ENCODE peak calls at places on chromosome 11, in eight cellular contexts. C is adrenal gland, H is AG10803, M is psoas muscle, J is mesendoderm, Y is mucosa of descending colon, Z is pancreas, N is NB4. G is an unnamed sample.

GRCh38 chr11:128622137-128622523 is 34.8 kb upstream of the ETS1 start:
- DNase-seq in C (peak), H (no peak), M (peak), J (peak), Y (no peak), Z (peak), N (no peak), G (no peak)

GRCh38 chr11:68843052-68843561 is 1.4 kb upstream of the CPT1A start:
- DNase-seq in C (peak), H (peak), M (no peak), J (no peak), Y (no peak), Z (no peak), N (peak), G (peak)

GRCh38 chr11:128759597-128759996 is 65.7 kb downstream of the FLI1 start:
- DNase-seq in C (no peak), H (peak), M (no peak), J (peak), Y (no peak), Z (no peak), N (no peak), G (no peak)

GRCh38 chr11:17352925-17353227 is 1.3 kb downstream of the NCR3LG1 start:
- DNase-seq in C (peak), H (peak), M (no peak), J (no peak), Y (peak), Z (peak), N (peak), G (peak)

GRCh38 chr11:115342142-115342541 is 162.1 kb downstream of the CADM1 start:
- DNase-seq in C (no peak), H (no peak), M (no peak), J (no peak), Y (no peak), Z (no peak), N (no peak), G (no peak)

GRCh38 chr11:119025978-119026766 is 4.5 kb downstream of the SLC37A4 start:
- DNase-seq in C (no peak), H (no peak), M (no peak), J (no peak), Y (no peak), Z (no peak), N (no peak), G (no peak)

GRCh38 chr11:60345489-60345888 is 18.4 kb downstream of the MS4A6E start:
- DNase-seq in C (peak), H (no peak), M (no peak), J (peak), Y (peak), Z (peak), N (peak), G (no peak)

GRCh38 chr11:8023831-8024555 is 36.9 kb downstream of the EIF3F start:
- DNase-seq in C (peak), H (peak), M (no peak), J (no peak), Y (no peak), Z (no peak), N (no peak), G (peak)

GRCh38 chr11:62280452-62280851 is 10.5 kb downstream of the SCGB2A2 start:
- DNase-seq in C (no peak), H (no peak), M (no peak), J (peak), Y (no peak), Z (no peak), N (no peak), G (no peak)

GRCh38 chr11:95924414-95924760 is 480 bp upstream of the MTMR2 start:
- DNase-seq in C (no peak), H (peak), M (no peak), J (peak), Y (no peak), Z (no peak), N (no peak), G (peak)

GRCh38 chr11:104772806-104773241 is 125.4 kb downstream of the CASP12 start:
- DNase-seq in C (peak), H (peak), M (no peak), J (no peak), Y (no peak), Z (no peak), N (no peak), G (peak)

GRCh38 chr11:11988099-11988651 is 20.3 kb downstream of the DKK3 start:
- DNase-seq in C (peak), H (peak), M (no peak), J (no peak), Y (no peak), Z (no peak), N (no peak), G (peak)

GRCh38 chr11:368414-369335 is 624 bp upstream of the B4GALNT4 start:
- DNase-seq in C (no peak), H (no peak), M (peak), J (peak), Y (no peak), Z (no peak), N (no peak), G (no peak)

GRCh38 chr11:56885182-56885581 is 103.5 kb upstream of the OR5AK2 start:
- DNase-seq in C (no peak), H (no peak), M (no peak), J (peak), Y (peak), Z (no peak), N (no peak), G (no peak)

GRCh38 chr11:111476366-111476765 is 35.8 kb downstream of the BTG4 start:
- DNase-seq in C (no peak), H (peak), M (no peak), J (no peak), Y (no peak), Z (no peak), N (no peak), G (peak)

GRCh38 chr11:34339149-34340064 is 18.4 kb downstream of the ABTB2 start:
- DNase-seq in C (no peak), H (peak), M (no peak), J (peak), Y (no peak), Z (no peak), N (peak), G (no peak)

GRCh38 chr11:19951558-19952083 is 208.7 kb downstream of the DBX1 start:
- DNase-seq in C (no peak), H (peak), M (no peak), J (peak), Y (no peak), Z (no peak), N (peak), G (peak)

GRCh38 chr11:110710520-110711381 is 1.5 kb downstream of the ARHGAP20 start:
- DNase-seq in C (peak), H (no peak), M (peak), J (peak), Y (peak), Z (peak), N (no peak), G (peak)

GRCh38 chr11:61873588-61874459 is 17.5 kb downstream of the FADS3 start:
- DNase-seq in C (no peak), H (no peak), M (peak), J (no peak), Y (no peak), Z (no peak), N (no peak), G (no peak)

GRCh38 chr11:118612378-118612777 is 5.0 kb downstream of the PHLDB1 start:
- DNase-seq in C (peak), H (no peak), M (peak), J (peak), Y (no peak), Z (peak), N (no peak), G (no peak)

GRCh38 chr11:133082851-133083488 is 449.3 kb downstream of the OPCML start:
- DNase-seq in C (peak), H (peak), M (peak), J (peak), Y (peak), Z (peak), N (peak), G (peak)

GRCh38 chr11:83827940-83828554 is 541.9 kb upstream of the CCDC90B start:
- DNase-seq in C (no peak), H (peak), M (no peak), J (peak), Y (no peak), Z (no peak), N (peak), G (peak)

GRCh38 chr11:83272627-83273026 is 13.5 kb downstream of the CCDC90B start:
- DNase-seq in C (no peak), H (peak), M (no peak), J (no peak), Y (no peak), Z (no peak), N (no peak), G (peak)

GRCh38 chr11:40132881-40133280 is 1326.6 kb downstream of the LRRC4C start:
- DNase-seq in C (no peak), H (no peak), M (no peak), J (no peak), Y (no peak), Z (no peak), N (no peak), G (no peak)

GRCh38 chr11:34337016-34337415 is 20.8 kb downstream of the ABTB2 start:
- DNase-seq in C (no peak), H (no peak), M (no peak), J (no peak), Y (no peak), Z (no peak), N (peak), G (no peak)

GRCh38 chr11:60265373-60266214 is 14.9 kb upstream of the MS4A4A start:
- DNase-seq in C (no peak), H (peak), M (no peak), J (peak), Y (no peak), Z (no peak), N (peak), G (peak)

GRCh38 chr11:130390071-130390758 is 38.2 kb downstream of the ADAMTS8 start:
- DNase-seq in C (no peak), H (peak), M (no peak), J (peak), Y (no peak), Z (no peak), N (peak), G (peak)

GRCh38 chr11:98099371-98099770 is 921.4 kb upstream of the CNTN5 start:
- DNase-seq in C (no peak), H (no peak), M (no peak), J (no peak), Y (no peak), Z (no peak), N (no peak), G (no peak)

GRCh38 chr11:127395034-127395433 is 394.5 kb upstream of the KIRREL3 start:
- DNase-seq in C (no peak), H (no peak), M (no peak), J (peak), Y (no peak), Z (no peak), N (no peak), G (no peak)

GRCh38 chr11:113675565-113675964 is 30.5 kb downstream of the TMPRSS5 start:
- DNase-seq in C (no peak), H (no peak), M (no peak), J (no peak), Y (no peak), Z (no peak), N (no peak), G (no peak)
- H3K4me3 ChIP-seq in C (no peak), H (no peak), M (no peak), J (no peak), Y (no peak), Z (no peak), N (no peak), G (no peak)

GRCh38 chr11:63840356-63841060 is 1.6 kb downstream of the MARK2 start:
- DNase-seq in C (no peak), H (peak), M (no peak), J (no peak), Y (no peak), Z (no peak), N (no peak), G (no peak)

GRCh38 chr11:63838682-63839507 is at the start of gene MARK2:
- DNase-seq in C (peak), H (peak), M (peak), J (peak), Y (peak), Z (peak), N (peak), G (peak)

GRCh38 chr11:63839508-63840355 is 822 bp downstream of the MARK2 start:
- DNase-seq in C (peak), H (peak), M (peak), J (no peak), Y (peak), Z (peak), N (peak), G (no peak)

GRCh38 chr11:63843042-63843441 is 4.1 kb downstream of the MARK2 start:
- DNase-seq in C (no peak), H (peak), M (no peak), J (no peak), Y (peak), Z (no peak), N (no peak), G (no peak)

GRCh38 chr11:63841554-63841953 is 2.6 kb downstream of the MARK2 start:
- DNase-seq in C (no peak), H (peak), M (no peak), J (peak), Y (no peak), Z (no peak), N (no peak), G (no peak)
- H3K4me3 ChIP-seq in C (no peak), H (peak), M (peak), J (no peak), Y (no peak), Z (no peak), N (peak), G (peak)

DNA sequence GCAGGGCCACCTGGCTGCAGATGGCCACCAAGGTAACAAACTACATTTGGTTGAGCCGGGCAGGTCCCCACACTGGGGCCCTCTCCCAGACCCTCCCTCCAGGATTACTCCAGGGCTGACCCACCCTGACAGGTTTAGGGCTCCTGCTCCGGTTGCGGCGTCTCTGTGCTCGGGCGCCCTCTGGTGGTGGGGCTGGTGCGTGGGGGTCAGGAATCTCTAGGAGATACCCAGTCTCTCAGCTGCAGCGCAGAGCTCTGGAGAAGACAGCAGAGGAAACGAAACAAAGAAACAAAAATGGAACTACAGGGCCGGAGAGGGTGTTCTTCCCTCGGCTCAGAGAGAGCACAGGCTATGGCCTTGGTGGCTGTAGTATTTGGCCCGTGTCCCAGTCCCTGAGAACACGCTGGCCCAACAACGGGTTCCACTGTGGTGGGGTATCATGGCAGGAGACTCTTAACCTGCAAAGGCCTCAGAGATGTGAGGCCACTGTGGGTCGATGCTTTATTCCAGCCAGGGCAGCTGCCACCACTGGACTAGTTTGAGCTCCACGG is 2.4 kb downstream of the C11orf96 start:
- DNase-seq in C (peak), H (no peak), M (peak), J (peak), Y (peak), Z (peak), N (peak), G (no peak)
- H3K4me3 ChIP-seq in C (peak), H (no peak), M (peak), J (no peak), Y (no peak), Z (no peak), N (no peak), G (no peak)

GRCh38 chr11:66284526-66285078 is 4.3 kb downstream of the YIF1A start:
- DNase-seq in C (no peak), H (no peak), M (no peak), J (no peak), Y (peak), Z (no peak), N (no peak), G (no peak)

GRCh38 chr11:66281001-66281400 is 3.0 kb downstream of the CNIH2 start:
- DNase-seq in C (no peak), H (no peak), M (no peak), J (peak), Y (no peak), Z (no peak), N (no peak), G (peak)

GRCh38 chr11:66281776-66282467 is 3.9 kb downstream of the CNIH2 start:
- DNase-seq in C (no peak), H (no peak), M (no peak), J (no peak), Y (no peak), Z (no peak), N (no peak), G (no peak)

GRCh38 chr11:66283461-66284105 is 5.4 kb downstream of the YIF1A start:
- DNase-seq in C (no peak), H (no peak), M (no peak), J (no peak), Y (peak), Z (no peak), N (no peak), G (no peak)

GRCh38 chr11:66282468-66283455 is 4.8 kb downstream of the CNIH2 start:
- DNase-seq in C (peak), H (peak), M (peak), J (peak), Y (peak), Z (peak), N (peak), G (peak)
- H3K4me3 ChIP-seq in C (no peak), H (no peak), M (no peak), J (no peak), Y (no peak), Z (no peak), N (no peak), G (no peak)

DNA sequence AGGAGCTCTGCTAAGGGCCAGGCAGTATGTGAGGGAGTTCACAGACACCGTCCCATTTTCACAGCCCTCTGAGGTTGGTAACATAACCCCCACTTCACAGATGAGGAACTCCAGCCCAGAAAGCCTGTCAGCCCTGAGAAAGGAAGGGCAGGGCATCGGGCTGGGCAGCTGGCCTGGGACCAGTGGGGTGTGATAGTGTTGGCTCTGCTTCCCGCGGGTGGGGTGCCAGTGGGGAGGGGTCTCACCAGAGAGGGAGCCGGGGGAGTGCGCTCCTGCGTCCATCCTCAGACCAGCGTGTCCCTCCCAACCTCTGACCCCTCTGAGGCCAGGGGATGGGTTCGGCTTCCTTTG is 2.3 kb downstream of the TAGLN start:
- DNase-seq in C (no peak), H (no peak), M (no peak), J (peak), Y (no peak), Z (no peak), N (no peak), G (no peak)
- H3K4me3 ChIP-seq in C (no peak), H (peak), M (peak), J (no peak), Y (no peak), Z (no peak), N (no peak), G (peak)